ENCODE peak calls at places on chromosomes 16 and 17, in five cellular contexts. U is astrocyte of the cerebellum, B is left lung, A is WERI-Rb-1, N is fibroblast of lung. G is an unnamed sample.

GRCh38 chr16:83066011-83066410 is 439.2 kb downstream of the CDH13 start:
- DNase-seq in B (no peak), U (no peak), A (no peak), N (no peak), G (no peak)

GRCh38 chr17:19460695-19461094 is 49.7 kb downstream of the RNF112 start:
- DNase-seq in A (no peak), N (no peak), U (no peak), B (no peak), G (no peak)

GRCh38 chr17:58308173-58308984 is 20.2 kb downstream of the TSPOAP1 start:
- DNase-seq in U (no peak), A (peak; percentile 61), N (no peak), B (peak; percentile 83), G (no peak)

GRCh38 chr16:74201561-74201960 is 95.1 kb upstream of the PSMD7 start:
- DNase-seq in N (no peak), U (no peak), B (no peak), A (no peak), G (no peak)

GRCh38 chr16:27305342-27305741 is 8.4 kb upstream of the IL4R start:
- DNase-seq in A (no peak), N (no peak), U (no peak), B (no peak), G (no peak)

GRCh38 chr17:56939869-56940484 is 20.9 kb downstream of the COIL start:
- DNase-seq in A (no peak), B (no peak), U (peak; percentile 37), N (peak; percentile 29), G (peak; percentile 72)

GRCh38 chr16:68412061-68412460 is 36.2 kb downstream of the SMPD3 start:
- DNase-seq in B (no peak), U (no peak), N (no peak), A (no peak), G (no peak)

GRCh38 chr17:19650826-19651225 is 2.3 kb downstream of the ALDH3A2 start:
- DNase-seq in A (no peak), B (no peak), U (no peak), N (peak; percentile 49), G (no peak)

GRCh38 chr17:27384721-27385120 is 71.5 kb upstream of the KSR1 start:
- DNase-seq in B (no peak), A (no peak), N (peak; percentile 53), U (peak; percentile 69), G (no peak)

GRCh38 chr17:17220529-17220928 is 14.4 kb upstream of the PLD6 start:
- DNase-seq in A (no peak), U (no peak), N (no peak), B (no peak), G (no peak)

GRCh38 chr16:49469930-49470451 is 96.4 kb downstream of the C16orf78 start:
- DNase-seq in A (no peak), N (no peak), B (peak; percentile 54), U (no peak), G (no peak)

GRCh38 chr16:85615852-85616607 is 2.9 kb downstream of the GSE1 start:
- DNase-seq in N (peak; percentile 81), U (peak; percentile 57), B (peak; percentile 93), A (peak; percentile 73), G (peak; percentile 86)

GRCh38 chr17:40253565-40253964 is 34.1 kb upstream of the CDC6 start:
- DNase-seq in N (no peak), B (no peak), U (no peak), A (no peak), G (no peak)

GRCh38 chr17:3544365-3544764 is 13.2 kb downstream of the TRPV3 start:
- DNase-seq in B (no peak), N (no peak), U (no peak), A (no peak), G (no peak)

GRCh38 chr16:9123871-9124270 is 32.4 kb downstream of the HAPSTR1 start:
- DNase-seq in A (no peak), B (peak; percentile 93), N (peak; percentile 31), U (no peak), G (no peak)

GRCh38 chr16:81693047-81693446 is 86.0 kb upstream of the PLCG2 start:
- DNase-seq in A (no peak), N (peak; percentile 83), B (peak; percentile 45), U (no peak), G (no peak)

DNA sequence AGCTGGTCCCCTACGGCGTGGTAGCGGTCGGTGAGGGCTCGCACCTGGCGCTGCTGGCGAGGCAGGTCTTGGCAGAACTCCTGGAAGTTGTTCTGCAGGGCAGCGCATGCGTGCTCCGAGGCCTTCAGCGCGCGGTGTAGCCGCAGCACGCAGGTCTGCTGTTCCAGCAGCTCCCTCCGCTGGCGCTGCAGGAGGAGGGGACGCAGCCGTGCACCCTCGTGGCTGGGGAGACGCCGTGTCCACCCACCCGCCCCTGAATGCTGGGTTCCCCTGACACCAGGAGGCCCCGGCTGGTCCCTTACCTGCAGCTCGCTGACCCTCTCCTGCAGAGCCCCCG is 12.2 kb downstream of the EVPL start:
- DNase-seq in A (no peak), B (peak; percentile 75), N (no peak), U (no peak), G (no peak)
- TF ChIP-seq CTCF in A (no peak), B (no peak), N (no peak), U (no peak), G (no peak)

GRCh38 chr16:11603331-11603750 is 16.6 kb upstream of the LITAF start:
- DNase-seq in A (no peak), U (no peak), N (no peak), B (no peak), G (peak; percentile 18)
- H3K4me3 ChIP-seq in A (no peak overlapping the region), U (no peak overlapping the region), N (no peak overlapping the region), B (no peak overlapping the region), G (no peak overlapping the region)

DNA sequence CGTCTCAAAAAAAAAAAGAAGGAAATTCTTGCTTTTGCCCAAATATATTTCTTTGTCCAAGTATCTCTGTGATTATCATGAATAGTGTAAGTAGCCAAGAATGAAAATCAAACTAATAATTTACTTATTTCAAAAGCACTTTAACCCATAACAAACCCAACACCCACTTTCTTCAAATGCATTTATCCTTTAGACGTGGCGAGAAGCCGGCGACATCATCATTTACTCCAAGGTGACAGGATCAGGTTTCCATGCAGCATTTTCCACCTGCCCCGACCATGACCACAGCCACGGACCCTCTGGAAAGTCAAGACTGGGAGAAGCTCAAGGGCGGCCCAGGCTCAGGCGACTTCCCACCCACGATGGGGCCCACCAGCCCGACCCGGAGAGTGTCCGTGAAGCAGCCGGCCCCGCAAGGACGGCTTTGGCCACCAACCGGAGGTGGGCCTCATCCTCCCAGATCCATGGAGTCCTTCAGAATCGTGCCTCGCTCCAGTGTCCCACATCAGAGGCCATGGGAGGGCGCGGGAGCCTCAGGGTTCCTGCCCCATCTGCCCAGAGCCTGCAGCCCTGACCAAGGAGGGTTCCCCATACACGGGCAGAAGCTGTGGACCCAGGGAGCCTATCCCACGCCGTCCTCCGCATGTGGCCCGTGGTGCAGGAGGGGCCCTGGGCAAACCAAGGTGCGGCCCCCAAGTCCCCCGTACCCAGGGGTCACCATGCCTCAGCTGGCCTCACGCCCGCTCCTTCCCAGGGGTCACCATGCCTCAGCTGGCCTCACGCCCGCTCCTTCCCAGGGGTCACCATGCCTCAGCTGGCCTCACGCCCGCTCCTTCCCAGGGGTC is 18.7 kb downstream of the UTS2R start:
- DNase-seq in A (no peak), N (no peak), U (no peak), B (peak; percentile 64), G (no peak)
- TF ChIP-seq CTCF in A (no peak), N (no peak), U (no peak), B (no peak), G (no peak)

GRCh38 chr17:14294876-14295275 is 6.0 kb upstream of the HS3ST3B1 start:
- DNase-seq in N (no peak), B (no peak), U (no peak), A (no peak), G (no peak)

GRCh38 chr17:14298221-14298994 is 2.5 kb upstream of the HS3ST3B1 start:
- DNase-seq in A (no peak), U (no peak), B (no peak), N (no peak), G (peak; percentile 36)

GRCh38 chr17:14297161-14297851 is 3.6 kb upstream of the HS3ST3B1 start:
- DNase-seq in U (no peak), N (peak; percentile 61), A (no peak), B (peak; percentile 90), G (peak; percentile 71)

GRCh38 chr17:14295676-14296075 is 5.2 kb upstream of the HS3ST3B1 start:
- DNase-seq in N (no peak), B (no peak), A (no peak), U (no peak), G (no peak)

GRCh38 chr17:14296511-14296910 is 4.4 kb upstream of the HS3ST3B1 start:
- DNase-seq in B (no peak), N (no peak), A (no peak), U (no peak), G (no peak)
- H3K4me3 ChIP-seq in B (no peak overlapping the region), N (no peak overlapping the region), A (no peak overlapping the region), U (no peak overlapping the region), G (no peak overlapping the region)

DNA sequence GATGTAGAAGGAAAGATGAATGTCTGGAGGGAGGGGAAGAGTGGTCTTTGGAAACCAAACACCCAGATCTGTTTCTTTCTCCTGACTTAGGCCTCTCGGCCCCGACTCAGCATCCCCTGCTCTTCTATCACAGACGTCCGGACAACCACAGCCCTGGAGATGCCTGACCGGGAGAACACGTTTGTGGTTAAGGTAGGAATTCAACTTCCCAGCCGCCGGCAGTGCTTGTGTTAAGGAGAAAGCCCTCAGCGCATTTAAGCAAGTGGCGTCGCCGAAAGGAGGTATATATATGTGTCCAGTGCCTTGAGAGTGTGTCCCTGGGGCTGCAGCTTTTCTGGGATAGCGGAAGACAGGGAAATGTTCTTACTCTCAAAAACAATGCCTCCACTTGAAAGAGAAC is 3.6 kb downstream of the SH2B1 start:
- DNase-seq in B (no peak), A (no peak), N (no peak), U (no peak), G (no peak)
- TF ChIP-seq CTCF in B (no peak), A (no peak), N (no peak), U (no peak), G (no peak)

DNA sequence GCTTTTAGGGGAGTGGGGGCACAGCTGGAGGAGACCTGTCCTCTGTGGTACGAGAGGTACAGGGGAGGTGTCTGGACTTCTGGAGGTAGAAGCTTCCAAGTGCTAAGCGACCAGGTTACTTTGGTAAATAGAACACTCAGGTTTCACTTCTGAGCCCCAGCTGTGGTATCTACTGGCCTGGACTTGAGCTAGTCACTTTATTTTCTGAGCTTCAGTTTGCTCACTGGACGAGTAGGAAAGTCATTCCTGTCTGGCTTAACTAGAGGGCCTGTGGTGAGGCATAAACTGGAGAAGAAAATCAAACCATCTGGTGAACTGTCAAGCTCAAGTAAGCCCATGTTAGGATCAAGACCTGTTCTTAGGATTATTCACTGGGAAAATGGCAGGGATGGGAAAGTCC is at the start of gene HEATR9:
- DNase-seq in U (no peak), A (no peak), N (no peak), B (no peak), G (no peak)
- H3K4me3 ChIP-seq in U (no peak within 1 kb of the TSS), A (no peak within 1 kb of the TSS), N (no peak within 1 kb of the TSS), B (no peak within 1 kb of the TSS), G (no peak within 1 kb of the TSS)